ENCODE peak calls at places on chromosomes 11 and 22, in four cellular contexts. One of them, this sample, is unnamed.

GRCh38 chr22:17589810-17590375 is 26.6 kb downstream of the SLC25A18 start:
- DNase-seq in posterior cingulate gyrus: no peak
- DNase-seq in RPMI7951: no peak
- DNase-seq in NCI-H69: no peak
- DNase-seq in this sample: no peak

GRCh38 chr22:31630331-31631329 is 31.4 kb downstream of the PISD start:
- DNase-seq in posterior cingulate gyrus: peak
- DNase-seq in RPMI7951: peak
- DNase-seq in NCI-H69: peak
- DNase-seq in this sample: peak

GRCh38 chr11:18727499-18728236 is 1.7 kb upstream of the IGSF22 start:
- DNase-seq in posterior cingulate gyrus: peak
- DNase-seq in RPMI7951: no peak
- DNase-seq in NCI-H69: peak
- DNase-seq in this sample: peak

GRCh38 chr11:125618383-125618782 is 6.6 kb upstream of the CHEK1 start:
- DNase-seq in posterior cingulate gyrus: no peak
- DNase-seq in RPMI7951: no peak
- DNase-seq in NCI-H69: no peak
- DNase-seq in this sample: no peak

GRCh38 chr11:113991170-113991569 is 16.3 kb downstream of the HTR3A start:
- DNase-seq in posterior cingulate gyrus: no peak
- DNase-seq in RPMI7951: peak
- DNase-seq in NCI-H69: no peak
- DNase-seq in this sample: peak

GRCh38 chr11:2789331-2789730 is 89.5 kb upstream of the KCNQ1OT1 start:
- DNase-seq in posterior cingulate gyrus: peak
- DNase-seq in RPMI7951: no peak
- DNase-seq in NCI-H69: no peak
- DNase-seq in this sample: no peak

GRCh38 chr11:64333556-64333955 is 6.4 kb upstream of the CCDC88B start:
- DNase-seq in posterior cingulate gyrus: no peak
- DNase-seq in RPMI7951: no peak
- DNase-seq in NCI-H69: no peak
- DNase-seq in this sample: no peak

GRCh38 chr11:24391165-24391564 is 105.7 kb upstream of the LUZP2 start:
- DNase-seq in posterior cingulate gyrus: no peak
- DNase-seq in RPMI7951: peak
- DNase-seq in NCI-H69: no peak
- DNase-seq in this sample: peak

GRCh38 chr11:10326080-10326964 is 21.4 kb downstream of the ADM start:
- DNase-seq in posterior cingulate gyrus: no peak
- DNase-seq in RPMI7951: no peak
- DNase-seq in NCI-H69: peak
- DNase-seq in this sample: peak

GRCh38 chr11:20980736-20981135 is 311.4 kb downstream of the NELL1 start:
- DNase-seq in posterior cingulate gyrus: no peak
- DNase-seq in RPMI7951: peak
- DNase-seq in NCI-H69: no peak
- DNase-seq in this sample: no peak

GRCh38 chr11:77495526-77495925 is 21.6 kb upstream of the PAK1 start:
- DNase-seq in posterior cingulate gyrus: no peak
- DNase-seq in RPMI7951: no peak
- DNase-seq in NCI-H69: no peak
- DNase-seq in this sample: no peak

GRCh38 chr11:1554981-1555712 is 16.9 kb downstream of the DUSP8 start:
- DNase-seq in posterior cingulate gyrus: no peak
- DNase-seq in RPMI7951: no peak
- DNase-seq in NCI-H69: no peak
- DNase-seq in this sample: no peak

GRCh38 chr22:32804036-32804435 is 2.5 kb downstream of the TIMP3 start:
- DNase-seq in posterior cingulate gyrus: no peak
- DNase-seq in RPMI7951: peak
- DNase-seq in NCI-H69: no peak
- DNase-seq in this sample: peak

GRCh38 chr11:4191031-4191571 is 96.5 kb downstream of the RRM1 start:
- DNase-seq in posterior cingulate gyrus: no peak
- DNase-seq in RPMI7951: no peak
- DNase-seq in NCI-H69: no peak
- DNase-seq in this sample: no peak

GRCh38 chr22:22932512-22932941 is 44.9 kb downstream of the IGLL5 start:
- DNase-seq in posterior cingulate gyrus: no peak
- DNase-seq in RPMI7951: no peak
- DNase-seq in NCI-H69: no peak
- DNase-seq in this sample: no peak

GRCh38 chr11:128291835-128292234 is 295.5 kb downstream of the ETS1 start:
- DNase-seq in posterior cingulate gyrus: no peak
- DNase-seq in RPMI7951: no peak
- DNase-seq in NCI-H69: no peak
- DNase-seq in this sample: no peak

GRCh38 chr11:7904910-7905309 is 26.2 kb downstream of the OR10A6 start:
- DNase-seq in posterior cingulate gyrus: no peak
- DNase-seq in RPMI7951: peak
- DNase-seq in NCI-H69: no peak
- DNase-seq in this sample: peak

GRCh38 chr11:127052420-127052819 is 51.9 kb upstream of the KIRREL3 start:
- DNase-seq in posterior cingulate gyrus: no peak
- DNase-seq in RPMI7951: no peak
- DNase-seq in NCI-H69: peak
- DNase-seq in this sample: peak

GRCh38 chr11:57073121-57073520 is 84.4 kb downstream of the OR5AK2 start:
- DNase-seq in posterior cingulate gyrus: no peak
- DNase-seq in RPMI7951: no peak
- DNase-seq in NCI-H69: no peak
- DNase-seq in this sample: peak

GRCh38 chr11:70567680-70568503 is 169.6 kb downstream of the CTTN start:
- DNase-seq in posterior cingulate gyrus: peak
- DNase-seq in RPMI7951: peak
- DNase-seq in NCI-H69: no peak
- DNase-seq in this sample: peak

GRCh38 chr22:43235445-43236400 is 48.8 kb upstream of the TTLL12 start:
- DNase-seq in posterior cingulate gyrus: no peak
- DNase-seq in RPMI7951: no peak
- DNase-seq in NCI-H69: no peak
- DNase-seq in this sample: no peak

GRCh38 chr22:46348099-46348695 is 12.7 kb downstream of the TRMU start:
- DNase-seq in posterior cingulate gyrus: no peak
- DNase-seq in RPMI7951: no peak
- DNase-seq in NCI-H69: no peak
- DNase-seq in this sample: no peak

GRCh38 chr11:7890417-7891179 is 40.5 kb downstream of the OR10A6 start:
- DNase-seq in posterior cingulate gyrus: no peak
- DNase-seq in RPMI7951: no peak
- DNase-seq in NCI-H69: no peak
- DNase-seq in this sample: peak

GRCh38 chr11:8792636-8793035 is 110.0 kb downstream of the RPL27A start:
- DNase-seq in posterior cingulate gyrus: no peak
- DNase-seq in RPMI7951: no peak
- DNase-seq in NCI-H69: no peak
- DNase-seq in this sample: no peak

GRCh38 chr22:21593406-21594232 is 26.1 kb downstream of the UBE2L3 start:
- DNase-seq in posterior cingulate gyrus: no peak
- DNase-seq in RPMI7951: no peak
- DNase-seq in NCI-H69: no peak
- DNase-seq in this sample: no peak